ENCODE peak calls at places on chromosomes 11 and 22, in five cellular contexts. One of them, this sample, is unnamed.

GRCh38 chr11:63907808-63908530 is 9.0 kb downstream of the RCOR2 start:
- DNase-seq in hepatic stellate cell: no peak
- DNase-seq in A549: no peak
- DNase-seq in fibroblast of pulmonary artery: no peak
- DNase-seq in progenitor cell of endocrine pancreas: no peak
- DNase-seq in this sample: no peak

GRCh38 chr22:45308624-45309421 is 911 bp upstream of the FAM118A start:
- DNase-seq in fibroblast of pulmonary artery: no peak
- DNase-seq in hepatic stellate cell: no peak
- DNase-seq in A549: no peak
- DNase-seq in progenitor cell of endocrine pancreas: no peak
- DNase-seq in this sample: no peak

GRCh38 chr11:88421530-88421929 is 84.0 kb upstream of the CTSC start:
- DNase-seq in progenitor cell of endocrine pancreas: no peak
- DNase-seq in fibroblast of pulmonary artery: peak
- DNase-seq in hepatic stellate cell: no peak
- DNase-seq in A549: no peak
- DNase-seq in this sample: no peak

GRCh38 chr11:19393941-19394340 is 153.2 kb upstream of the E2F8 start:
- DNase-seq in hepatic stellate cell: no peak
- DNase-seq in progenitor cell of endocrine pancreas: no peak
- DNase-seq in A549: no peak
- DNase-seq in fibroblast of pulmonary artery: peak
- DNase-seq in this sample: no peak

GRCh38 chr11:114125959-114126358 is 66.4 kb downstream of the ZBTB16 start:
- DNase-seq in hepatic stellate cell: no peak
- DNase-seq in fibroblast of pulmonary artery: no peak
- DNase-seq in progenitor cell of endocrine pancreas: no peak
- DNase-seq in A549: no peak
- DNase-seq in this sample: no peak

GRCh38 chr11:119412072-119412471 is 10.9 kb downstream of the THY1 start:
- DNase-seq in A549: no peak
- DNase-seq in progenitor cell of endocrine pancreas: no peak
- DNase-seq in fibroblast of pulmonary artery: no peak
- DNase-seq in hepatic stellate cell: no peak
- DNase-seq in this sample: no peak

GRCh38 chr11:78040691-78041379 is 17.8 kb upstream of the KCTD14 start:
- DNase-seq in hepatic stellate cell: no peak
- DNase-seq in progenitor cell of endocrine pancreas: no peak
- DNase-seq in fibroblast of pulmonary artery: no peak
- DNase-seq in A549: no peak
- DNase-seq in this sample: no peak

GRCh38 chr22:47167056-47167455 is 404.6 kb downstream of the TBC1D22A start:
- DNase-seq in A549: no peak
- DNase-seq in fibroblast of pulmonary artery: no peak
- DNase-seq in hepatic stellate cell: no peak
- DNase-seq in progenitor cell of endocrine pancreas: no peak
- DNase-seq in this sample: no peak

GRCh38 chr22:38034278-38034882 is 22.8 kb upstream of the PICK1 start:
- DNase-seq in progenitor cell of endocrine pancreas: no peak
- DNase-seq in hepatic stellate cell: peak
- DNase-seq in A549: peak
- DNase-seq in fibroblast of pulmonary artery: peak
- DNase-seq in this sample: no peak

GRCh38 chr11:31702966-31703365 is 108.2 kb downstream of the PAX6 start:
- DNase-seq in progenitor cell of endocrine pancreas: no peak
- DNase-seq in A549: peak
- DNase-seq in fibroblast of pulmonary artery: peak
- DNase-seq in hepatic stellate cell: peak
- DNase-seq in this sample: no peak

GRCh38 chr11:123577081-123577598 is 77.3 kb downstream of the SCN3B start:
- DNase-seq in progenitor cell of endocrine pancreas: peak
- DNase-seq in hepatic stellate cell: peak
- DNase-seq in fibroblast of pulmonary artery: peak
- DNase-seq in A549: peak
- DNase-seq in this sample: peak

GRCh38 chr11:117072517-117073218 is 25.6 kb downstream of the SIK3 start:
- DNase-seq in A549: peak
- DNase-seq in hepatic stellate cell: peak
- DNase-seq in progenitor cell of endocrine pancreas: no peak
- DNase-seq in fibroblast of pulmonary artery: peak
- DNase-seq in this sample: no peak

This sample was measured in GM12892.